ENCODE peak calls at places on chromosome 6, in six cellular contexts. One of them, this sample, is unnamed.

GRCh38 chr6:75203721-75204120 is 2.1 kb downstream of the COL12A1 start:
- DNase-seq in A673: no peak
- DNase-seq in psoas muscle: no peak
- DNase-seq in HCT116: no peak
- DNase-seq in fibroblast of pulmonary artery: peak
- DNase-seq in heart right ventricle: no peak
- DNase-seq in this sample: peak

GRCh38 chr6:118895241-118895561 is 1.2 kb downstream of the ASF1A start:
- DNase-seq in heart right ventricle: no peak
- DNase-seq in HCT116: no peak
- DNase-seq in A673: no peak
- DNase-seq in psoas muscle: no peak
- DNase-seq in fibroblast of pulmonary artery: no peak
- DNase-seq in this sample: no peak

GRCh38 chr6:25035451-25036435 is 100.0 kb upstream of the RIPOR2 start:
- DNase-seq in heart right ventricle: no peak
- DNase-seq in HCT116: no peak
- DNase-seq in psoas muscle: no peak
- DNase-seq in fibroblast of pulmonary artery: no peak
- DNase-seq in A673: no peak
- DNase-seq in this sample: no peak

GRCh38 chr6:27188885-27189418 is 58.5 kb upstream of the PRSS16 start:
- DNase-seq in psoas muscle: peak
- DNase-seq in A673: peak
- DNase-seq in heart right ventricle: peak
- DNase-seq in HCT116: peak
- DNase-seq in fibroblast of pulmonary artery: peak
- DNase-seq in this sample: peak

GRCh38 chr6:44655368-44656342 is 268.1 kb downstream of the CDC5L start:
- DNase-seq in fibroblast of pulmonary artery: peak
- DNase-seq in heart right ventricle: peak
- DNase-seq in psoas muscle: peak
- DNase-seq in A673: peak
- DNase-seq in HCT116: peak
- DNase-seq in this sample: peak

GRCh38 chr6:105258816-105259215 is 79.0 kb upstream of the POPDC3 start:
- DNase-seq in psoas muscle: no peak
- DNase-seq in HCT116: no peak
- DNase-seq in A673: no peak
- DNase-seq in fibroblast of pulmonary artery: peak
- DNase-seq in heart right ventricle: no peak
- DNase-seq in this sample: no peak

GRCh38 chr6:129717287-129717686 is 7.3 kb upstream of the ARHGAP18 start:
- DNase-seq in psoas muscle: no peak
- DNase-seq in A673: peak
- DNase-seq in heart right ventricle: no peak
- DNase-seq in fibroblast of pulmonary artery: peak
- DNase-seq in HCT116: no peak
- DNase-seq in this sample: peak

GRCh38 chr6:19205076-19205475 is 632.1 kb upstream of the ID4 start:
- DNase-seq in HCT116: no peak
- DNase-seq in heart right ventricle: no peak
- DNase-seq in psoas muscle: no peak
- DNase-seq in fibroblast of pulmonary artery: no peak
- DNase-seq in A673: no peak
- DNase-seq in this sample: no peak

GRCh38 chr6:99603421-99604160 is 3.0 kb upstream of the PRDM13 start:
- DNase-seq in heart right ventricle: no peak
- DNase-seq in HCT116: no peak
- DNase-seq in psoas muscle: peak
- DNase-seq in A673: peak
- DNase-seq in fibroblast of pulmonary artery: peak
- DNase-seq in this sample: peak

GRCh38 chr6:150091466-150091865 is 22.5 kb upstream of the ULBP3 start:
- DNase-seq in psoas muscle: no peak
- DNase-seq in fibroblast of pulmonary artery: no peak
- DNase-seq in HCT116: no peak
- DNase-seq in A673: peak
- DNase-seq in heart right ventricle: no peak
- DNase-seq in this sample: no peak

GRCh38 chr6:36441307-36441894 is 1.3 kb downstream of the PXT1 start:
- DNase-seq in heart right ventricle: peak
- DNase-seq in HCT116: peak
- DNase-seq in A673: peak
- DNase-seq in fibroblast of pulmonary artery: peak
- DNase-seq in psoas muscle: peak
- DNase-seq in this sample: peak

GRCh38 chr6:170167657-170168159 is 123.2 kb downstream of the DLL1 start:
- DNase-seq in HCT116: no peak
- DNase-seq in A673: no peak
- DNase-seq in fibroblast of pulmonary artery: no peak
- DNase-seq in psoas muscle: peak
- DNase-seq in heart right ventricle: peak
- DNase-seq in this sample: no peak

GRCh38 chr6:86440608-86441007 is 496.7 kb upstream of the HTR1E start:
- DNase-seq in heart right ventricle: no peak
- DNase-seq in fibroblast of pulmonary artery: no peak
- DNase-seq in psoas muscle: no peak
- DNase-seq in A673: no peak
- DNase-seq in HCT116: no peak
- DNase-seq in this sample: no peak

GRCh38 chr6:159520002-159520401 is 173.0 kb downstream of the SOD2 start:
- DNase-seq in A673: no peak
- DNase-seq in HCT116: no peak
- DNase-seq in fibroblast of pulmonary artery: no peak
- DNase-seq in psoas muscle: no peak
- DNase-seq in heart right ventricle: no peak
- DNase-seq in this sample: no peak

GRCh38 chr6:6736753-6737654 is 148.5 kb downstream of the LY86 start:
- DNase-seq in HCT116: no peak
- DNase-seq in psoas muscle: peak
- DNase-seq in heart right ventricle: peak
- DNase-seq in A673: no peak
- DNase-seq in fibroblast of pulmonary artery: peak
- DNase-seq in this sample: peak

GRCh38 chr6:141956046-141956761 is 176.5 kb upstream of the GJE1 start:
- DNase-seq in fibroblast of pulmonary artery: peak
- DNase-seq in heart right ventricle: peak
- DNase-seq in HCT116: no peak
- DNase-seq in psoas muscle: no peak
- DNase-seq in A673: peak
- DNase-seq in this sample: peak

GRCh38 chr6:155549028-155549798 is 93.6 kb upstream of the NOX3 start:
- DNase-seq in A673: no peak
- DNase-seq in HCT116: no peak
- DNase-seq in psoas muscle: no peak
- DNase-seq in fibroblast of pulmonary artery: no peak
- DNase-seq in heart right ventricle: no peak
- DNase-seq in this sample: no peak
- TF ChIP-seq CTCF in A673: no peak
- TF ChIP-seq CTCF in HCT116: no peak
- TF ChIP-seq CTCF in psoas muscle: no peak
- TF ChIP-seq CTCF in fibroblast of pulmonary artery: no peak
- TF ChIP-seq CTCF in heart right ventricle: no peak
- TF ChIP-seq CTCF in this sample: no peak

GRCh38 chr6:158043008-158043407 is 61.3 kb downstream of the SYNJ2 start:
- DNase-seq in heart right ventricle: no peak
- DNase-seq in A673: no peak
- DNase-seq in HCT116: no peak
- DNase-seq in fibroblast of pulmonary artery: no peak
- DNase-seq in psoas muscle: peak
- DNase-seq in this sample: no peak

GRCh38 chr6:158046201-158047119 is 64.8 kb downstream of the SYNJ2 start:
- DNase-seq in HCT116: no peak
- DNase-seq in fibroblast of pulmonary artery: no peak
- DNase-seq in A673: no peak
- DNase-seq in heart right ventricle: no peak
- DNase-seq in psoas muscle: peak
- DNase-seq in this sample: no peak

GRCh38 chr6:158043586-158044524 is 62.2 kb downstream of the SYNJ2 start:
- DNase-seq in psoas muscle: peak
- DNase-seq in A673: no peak
- DNase-seq in fibroblast of pulmonary artery: no peak
- DNase-seq in heart right ventricle: peak
- DNase-seq in HCT116: no peak
- DNase-seq in this sample: no peak

GRCh38 chr6:158042245-158042798 is 60.7 kb downstream of the SYNJ2 start:
- DNase-seq in fibroblast of pulmonary artery: peak
- DNase-seq in A673: no peak
- DNase-seq in psoas muscle: peak
- DNase-seq in HCT116: peak
- DNase-seq in heart right ventricle: no peak
- DNase-seq in this sample: peak

DNA sequence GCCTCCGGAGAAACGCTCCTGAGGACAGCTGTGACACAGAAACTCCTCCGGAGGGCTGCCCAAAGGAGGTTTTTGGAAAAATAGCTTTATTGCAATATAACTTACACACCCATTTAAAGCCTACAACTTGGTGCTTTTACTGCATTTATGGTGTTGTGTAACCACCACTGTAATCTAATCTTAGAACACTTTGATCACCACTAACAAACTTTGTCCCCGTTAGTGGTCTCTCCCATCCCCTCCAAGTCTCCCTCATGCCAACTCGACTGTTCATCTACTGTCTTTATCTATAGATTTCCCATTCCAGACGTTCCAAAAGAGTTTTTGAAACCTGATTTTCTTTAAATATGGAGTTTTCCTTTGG is 62.8 kb downstream of the SYNJ2 start:
- DNase-seq in A673: no peak
- DNase-seq in psoas muscle: no peak
- DNase-seq in heart right ventricle: no peak
- DNase-seq in fibroblast of pulmonary artery: no peak
- DNase-seq in HCT116: no peak
- DNase-seq in this sample: no peak
- H3K4me3 ChIP-seq in A673: no peak
- H3K4me3 ChIP-seq in psoas muscle: peak
- H3K4me3 ChIP-seq in heart right ventricle: no peak
- H3K4me3 ChIP-seq in fibroblast of pulmonary artery: no peak
- H3K4me3 ChIP-seq in HCT116: no peak
- H3K4me3 ChIP-seq in this sample: no peak

GRCh38 chr6:133891814-133892443 is 3.0 kb downstream of the TCF21 start:
- DNase-seq in A673: no peak
- DNase-seq in heart right ventricle: no peak
- DNase-seq in HCT116: no peak
- DNase-seq in psoas muscle: no peak
- DNase-seq in fibroblast of pulmonary artery: no peak
- DNase-seq in this sample: no peak

GRCh38 chr6:133890941-133891813 is 2.3 kb downstream of the TCF21 start:
- DNase-seq in A673: no peak
- DNase-seq in HCT116: no peak
- DNase-seq in fibroblast of pulmonary artery: peak
- DNase-seq in psoas muscle: no peak
- DNase-seq in heart right ventricle: peak
- DNase-seq in this sample: peak

GRCh38 chr6:133887478-133887877 is 1.4 kb upstream of the TCF21 start:
- DNase-seq in fibroblast of pulmonary artery: no peak
- DNase-seq in heart right ventricle: no peak
- DNase-seq in A673: no peak
- DNase-seq in psoas muscle: no peak
- DNase-seq in HCT116: no peak
- DNase-seq in this sample: no peak

GRCh38 chr6:133888931-133889556 is at the start of gene TCF21:
- DNase-seq in heart right ventricle: peak
- DNase-seq in HCT116: no peak
- DNase-seq in psoas muscle: no peak
- DNase-seq in fibroblast of pulmonary artery: peak
- DNase-seq in A673: no peak
- DNase-seq in this sample: peak

GRCh38 chr6:133889557-133890301 is 816 bp downstream of the TCF21 start:
- DNase-seq in heart right ventricle: no peak
- DNase-seq in HCT116: no peak
- DNase-seq in A673: no peak
- DNase-seq in psoas muscle: no peak
- DNase-seq in fibroblast of pulmonary artery: peak
- DNase-seq in this sample: peak
- TF ChIP-seq CTCF in heart right ventricle: no peak
- TF ChIP-seq CTCF in HCT116: no peak
- TF ChIP-seq CTCF in A673: no peak
- TF ChIP-seq CTCF in psoas muscle: no peak
- TF ChIP-seq CTCF in fibroblast of pulmonary artery: peak
- TF ChIP-seq CTCF in this sample: peak

GRCh38 chr6:109165392-109165964 is 70.2 kb downstream of the CEP57L1 start:
- DNase-seq in A673: no peak
- DNase-seq in HCT116: no peak
- DNase-seq in fibroblast of pulmonary artery: peak
- DNase-seq in heart right ventricle: peak
- DNase-seq in psoas muscle: peak
- DNase-seq in this sample: peak
- H3K4me3 ChIP-seq in A673: no peak
- H3K4me3 ChIP-seq in HCT116: no peak
- H3K4me3 ChIP-seq in fibroblast of pulmonary artery: no peak
- H3K4me3 ChIP-seq in heart right ventricle: no peak
- H3K4me3 ChIP-seq in psoas muscle: no peak
- H3K4me3 ChIP-seq in this sample: no peak

GRCh38 chr6:126529605-126530004 is 189.7 kb downstream of the CENPW start:
- DNase-seq in heart right ventricle: no peak
- DNase-seq in fibroblast of pulmonary artery: no peak
- DNase-seq in psoas muscle: no peak
- DNase-seq in A673: peak
- DNase-seq in HCT116: no peak
- DNase-seq in this sample: no peak
- TF ChIP-seq CTCF in heart right ventricle: no peak
- TF ChIP-seq CTCF in fibroblast of pulmonary artery: no peak
- TF ChIP-seq CTCF in psoas muscle: peak
- TF ChIP-seq CTCF in A673: peak
- TF ChIP-seq CTCF in HCT116: no peak
- TF ChIP-seq CTCF in this sample: no peak

GRCh38 chr6:17421406-17421805 is 28.0 kb downstream of the CAP2 start:
- DNase-seq in fibroblast of pulmonary artery: no peak
- DNase-seq in psoas muscle: no peak
- DNase-seq in A673: no peak
- DNase-seq in HCT116: no peak
- DNase-seq in heart right ventricle: no peak
- DNase-seq in this sample: no peak

GRCh38 chr6:17418281-17419188 is 25.1 kb downstream of the CAP2 start:
- DNase-seq in heart right ventricle: no peak
- DNase-seq in fibroblast of pulmonary artery: peak
- DNase-seq in psoas muscle: peak
- DNase-seq in A673: no peak
- DNase-seq in HCT116: no peak
- DNase-seq in this sample: peak

GRCh38 chr6:17419189-17419575 is 25.8 kb downstream of the CAP2 start:
- DNase-seq in A673: no peak
- DNase-seq in fibroblast of pulmonary artery: peak
- DNase-seq in psoas muscle: no peak
- DNase-seq in HCT116: no peak
- DNase-seq in heart right ventricle: no peak
- DNase-seq in this sample: no peak

GRCh38 chr6:17413313-17413750 is 19.9 kb downstream of the CAP2 start:
- DNase-seq in A673: no peak
- DNase-seq in HCT116: no peak
- DNase-seq in heart right ventricle: no peak
- DNase-seq in fibroblast of pulmonary artery: peak
- DNase-seq in psoas muscle: no peak
- DNase-seq in this sample: peak

GRCh38 chr6:17417817-17418216 is 24.4 kb downstream of the CAP2 start:
- DNase-seq in fibroblast of pulmonary artery: peak
- DNase-seq in psoas muscle: no peak
- DNase-seq in HCT116: no peak
- DNase-seq in heart right ventricle: no peak
- DNase-seq in A673: peak
- DNase-seq in this sample: peak
- H3K4me3 ChIP-seq in fibroblast of pulmonary artery: no peak
- H3K4me3 ChIP-seq in psoas muscle: peak
- H3K4me3 ChIP-seq in HCT116: no peak
- H3K4me3 ChIP-seq in heart right ventricle: no peak
- H3K4me3 ChIP-seq in A673: no peak
- H3K4me3 ChIP-seq in this sample: no peak

This sample was measured in cardiac fibroblast.